ENCODE peak calls at places on chromosomes 6 and 20, in ten cellular contexts. T is GM23338, I is Panc1, N is H1, F is HCT116, J is transverse colon, S is K562, X is breast epithelium, B is SK-N-SH, P is spleen. D is an unnamed sample.

GRCh38 chr6:166597711-166598440 is 11.4 kb upstream of the RAMACL start:
- DNase-seq in F (no peak), T (no peak), N (no peak), P (peak; percentile 64), J (no peak), I (no peak), S (no peak), B (no peak), X (no peak), D (no peak)

GRCh38 chr6:166998256-166999144 is 697 bp upstream of the CEP43 start:
- DNase-seq in N (peak; percentile 74), F (no peak), I (no peak), X (no peak), B (peak; percentile 57), J (peak; percentile 22), S (peak; percentile 40), T (peak; percentile 60), P (peak; percentile 91), D (no peak)

GRCh38 chr6:63941747-63942470 is 306.3 kb downstream of the PHF3 start:
- DNase-seq in F (no peak), T (no peak), N (no peak), I (no peak), J (no peak), X (no peak), B (no peak), S (no peak), P (no peak), D (no peak)

GRCh38 chr6:68709091-68709490 is 74.0 kb downstream of the ADGRB3 start:
- DNase-seq in X (no peak), S (no peak), T (no peak), F (no peak), B (no peak), P (no peak), N (no peak), I (no peak), J (no peak), D (peak; percentile 87)

GRCh38 chr6:31585531-31585930 is 546 bp upstream of the LST1 start:
- DNase-seq in T (peak; percentile 81), S (peak; percentile 71), N (no peak), J (no peak), P (peak; percentile 83), B (no peak), I (no peak), X (no peak), F (peak; percentile 26), D (no peak)

GRCh38 chr6:110188791-110189190 is 8.6 kb downstream of the CDC40 start:
- DNase-seq in X (no peak), B (no peak), S (no peak), I (no peak), J (no peak), N (no peak), T (no peak), F (no peak), P (no peak), D (no peak)

GRCh38 chr6:36595168-36595818 is 1.1 kb downstream of the SRSF3 start:
- DNase-seq in X (peak; percentile 70), T (peak; percentile 51), P (no peak), F (no peak), N (no peak), B (peak; percentile 43), J (no peak), I (no peak), S (no peak), D (no peak)

GRCh38 chr6:87753131-87753685 is 51.2 kb upstream of the AKIRIN2 start:
- DNase-seq in J (no peak), B (no peak), X (no peak), F (no peak), N (no peak), T (no peak), I (no peak), S (no peak), P (no peak), D (no peak)

GRCh38 chr20:17638835-17639407 is 43.1 kb downstream of the RRBP1 start:
- DNase-seq in I (no peak), T (no peak), P (no peak), B (no peak), F (no peak), J (no peak), N (no peak), X (no peak), S (no peak), D (no peak)

GRCh38 chr20:17636523-17637412 is 45.3 kb downstream of the RRBP1 start:
- DNase-seq in I (no peak), S (no peak), N (no peak), T (peak; percentile 59), J (no peak), P (no peak), X (no peak), B (peak; percentile 91), F (no peak), D (no peak)

GRCh38 chr20:17637413-17637780 is 44.6 kb downstream of the RRBP1 start:
- DNase-seq in B (no peak), N (no peak), I (no peak), T (no peak), F (no peak), X (no peak), J (no peak), P (no peak), S (no peak), D (no peak)

GRCh38 chr20:17640146-17640874 is 41.7 kb downstream of the RRBP1 start:
- DNase-seq in B (no peak), F (no peak), I (no peak), X (no peak), J (no peak), P (no peak), S (no peak), N (no peak), T (no peak), D (no peak)

DNA sequence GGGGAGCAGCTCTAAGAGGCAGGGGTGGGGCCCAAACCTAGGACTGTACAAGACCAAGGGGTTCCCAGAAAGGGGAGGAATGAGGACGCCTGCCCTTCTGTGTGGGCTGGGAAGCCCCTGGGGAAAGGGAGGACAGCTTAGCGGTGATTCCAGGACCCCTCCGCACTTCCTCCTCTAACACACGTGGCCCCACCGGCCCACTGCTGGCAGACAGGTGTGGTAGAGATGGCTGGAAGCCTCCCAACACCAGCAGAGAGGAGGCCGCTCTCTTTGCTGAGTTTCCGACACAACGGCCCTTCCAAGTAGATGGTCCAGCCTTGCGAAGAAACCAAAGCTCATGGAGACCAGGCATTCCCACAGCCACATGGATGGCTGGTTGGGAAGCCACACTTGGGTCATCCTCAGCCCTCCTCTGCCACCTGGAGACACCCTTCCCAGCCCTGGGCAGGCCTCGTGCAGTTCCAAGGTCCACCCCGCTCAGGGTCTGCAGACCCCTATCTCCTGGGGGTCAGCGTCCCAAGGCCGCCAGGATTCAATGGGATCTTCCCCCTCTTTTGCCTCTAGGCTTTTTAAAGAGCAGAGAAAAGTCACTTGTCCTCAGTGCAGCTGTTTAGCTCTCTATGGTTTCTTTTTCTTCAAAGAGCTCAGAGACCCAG is 43.9 kb downstream of the RRBP1 start:
- DNase-seq in I (no peak), B (no peak), J (no peak), S (no peak), N (no peak), T (no peak), P (no peak), F (no peak), X (no peak), D (no peak)
- H3K36me3 ChIP-seq in I (no peaks in the 10 kb centered on the region), B (peaks cover 62% of the 10 kb centered on the region), J (peaks cover 33% of the 10 kb centered on the region), S (peaks cover 32% of the 10 kb centered on the region), N (peaks cover 18% of the 10 kb centered on the region), T (peaks cover 3% of the 10 kb centered on the region), P (peaks cover 99% of the 10 kb centered on the region), F (peaks cover 12% of the 10 kb centered on the region), X (no peaks in the 10 kb centered on the region), D (no peaks in the 10 kb centered on the region)

GRCh38 chr6:111661541-111662041 is 55.9 kb upstream of the TRAF3IP2 start:
- DNase-seq in N (peak; percentile 67), X (no peak), T (peak; percentile 80), J (peak; percentile 31), I (no peak), S (no peak), P (no peak), F (no peak), B (no peak), D (no peak)

GRCh38 chr6:111663232-111663631 is 57.6 kb upstream of the TRAF3IP2 start:
- DNase-seq in P (no peak), F (no peak), X (no peak), N (peak; percentile 60), J (peak; percentile 16), I (no peak), B (peak; percentile 33), S (no peak), T (peak; percentile 41), D (no peak)

GRCh38 chr6:111663692-111664564 is 58.2 kb upstream of the TRAF3IP2 start:
- DNase-seq in S (peak; percentile 26), P (no peak), F (no peak), J (no peak), B (peak; percentile 36), T (peak; percentile 96), N (peak; percentile 82), X (no peak), I (no peak), D (no peak)

GRCh38 chr6:111662794-111663231 is 57.1 kb upstream of the TRAF3IP2 start:
- DNase-seq in P (no peak), X (no peak), F (no peak), T (no peak), J (peak; percentile 26), B (peak; percentile 67), S (no peak), N (no peak), I (no peak), D (no peak)

GRCh38 chr6:111662192-111662793 is 56.6 kb upstream of the TRAF3IP2 start:
- DNase-seq in J (no peak), I (no peak), B (no peak), P (no peak), T (peak; percentile 47), F (no peak), X (no peak), S (no peak), N (no peak), D (no peak)
- H3K4me3 ChIP-seq in J (no peak overlapping the region), I (no peak overlapping the region), B (no peak overlapping the region), P (no peak overlapping the region), T (peak overlapping the region; percentile 38), F (no peak overlapping the region), X (no peak overlapping the region), S (no peak overlapping the region), N (peak overlapping the region; percentile 36), D (no peak overlapping the region)

DNA sequence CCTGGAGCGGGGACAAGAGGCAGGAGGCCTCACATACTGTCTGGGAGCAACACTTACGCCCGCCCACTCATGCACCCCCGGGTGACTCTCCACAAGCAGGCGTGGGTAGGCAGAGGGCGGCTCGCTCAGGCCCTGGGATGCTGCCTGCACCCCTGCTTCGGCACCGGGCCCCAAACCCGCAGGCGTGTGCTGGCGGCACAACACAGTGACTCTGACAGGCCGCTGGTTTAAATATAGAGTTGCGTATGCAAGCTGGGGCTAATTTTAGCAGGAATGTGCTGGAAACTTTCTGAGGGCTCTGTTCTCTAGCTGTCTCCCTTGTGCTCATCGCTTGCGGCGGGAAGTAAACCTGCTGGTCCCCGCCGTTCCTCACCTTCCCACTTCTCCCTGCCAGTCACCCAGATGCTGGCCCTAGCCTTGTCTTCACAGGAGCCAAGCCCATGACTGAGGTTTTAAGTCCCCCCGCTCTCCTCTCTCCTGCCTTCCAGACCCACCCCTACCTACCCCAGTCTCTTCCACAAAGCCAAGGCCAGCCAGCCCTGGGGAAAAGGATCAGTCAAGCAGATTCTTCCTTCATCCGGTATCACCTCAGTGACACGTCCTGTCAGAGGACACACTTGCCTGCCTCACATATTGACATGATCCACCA is 94.5 kb upstream of the FOXP4 start:
- DNase-seq in F (no peak), I (no peak), S (no peak), T (no peak), J (no peak), X (peak; percentile 26), P (peak; percentile 44), B (no peak), N (no peak), D (no peak)
- TF ChIP-seq POLR2AphosphoS5 in F (no peak), I (no peak), S (no peak), T (no peak), J (no peak), X (no peak), P (no peak), B (no peak), N (no peak), D (no peak)

GRCh38 chr6:14131579-14131978 is 14.0 kb downstream of the CD83 start:
- DNase-seq in P (no peak), J (no peak), T (no peak), X (no peak), S (no peak), B (no peak), I (no peak), F (no peak), N (no peak), D (no peak)
- H3K36me3 ChIP-seq in P (peaks cover 60% of the 10 kb centered on the region), J (no peaks in the 10 kb centered on the region), T (no peaks in the 10 kb centered on the region), X (no peaks in the 10 kb centered on the region), S (no peaks in the 10 kb centered on the region), B (no peaks in the 10 kb centered on the region), I (no peaks in the 10 kb centered on the region), F (peaks cover 4% of the 10 kb centered on the region), N (no peaks in the 10 kb centered on the region), D (peaks cover 57% of the 10 kb centered on the region)